ENCODE peak calls at places on chromosomes 3 and 15, in four cellular contexts. N is activated CD4-positive, alpha-beta T cell treated with anti-CD3 and anti-CD28 coated beads, Interleukin-2, amount 50 U/mL, for 48 hours; P is LoVo; S is sciatic nerve. K is an unnamed sample.

GRCh38 chr3:165895919-165896318 is 58.7 kb upstream of the BCHE start:
- DNase-seq in P (no peak), S (no peak), N (no peak), K (no peak)

GRCh38 chr3:9915252-9916141 is 1.4 kb upstream of the IL17RC start:
- DNase-seq in S (peak), N (peak), P (peak), K (no peak)

GRCh38 chr3:90007786-90008499 is 900.5 kb downstream of the EPHA3 start:
- DNase-seq in N (no peak), S (no peak), P (no peak), K (no peak)

GRCh38 chr15:92636950-92637481 is 18.6 kb downstream of the FAM174B start:
- DNase-seq in P (no peak), N (no peak), S (no peak), K (no peak)

GRCh38 chr3:141368062-141368924 is at the start of gene ZBTB38:
- DNase-seq in P (peak), N (no peak), S (peak), K (peak)

GRCh38 chr15:53323197-53323596 is 436.3 kb downstream of the WDR72 start:
- DNase-seq in N (no peak), S (no peak), P (no peak), K (no peak)

GRCh38 chr3:48320994-48321393 is 12.5 kb downstream of the SPINK8 start:
- DNase-seq in N (no peak), S (no peak), P (no peak), K (no peak)

GRCh38 chr15:52566889-52567288 is 1.9 kb downstream of the ARPP19 start:
- DNase-seq in N (no peak), P (no peak), S (no peak), K (no peak)

GRCh38 chr3:130905551-130905950 is 11.7 kb downstream of the ATP2C1 start:
- DNase-seq in S (no peak), N (no peak), P (peak), K (no peak)